ENCODE peak calls at places on chromosomes 2 and 18, in nine cellular contexts. N, D, P, Q, Y, W, F, L and C are unnamed samples.

GRCh38 chr2:31270871-31271270 is 36.9 kb downstream of the EHD3 start:
- DNase-seq in N (no peak), D (peak; percentile 9), P (no peak), Q (no peak), Y (no peak), W (peak; percentile 24), F (no peak), L (no peak), C (no peak)

GRCh38 chr18:61998957-61999356 is 106.2 kb upstream of the RNF152 start:
- DNase-seq in N (peak; percentile 28), D (peak; percentile 94), P (no peak), Q (no peak), Y (peak; percentile 78), W (peak; percentile 85), F (no peak), L (peak; percentile 42), C (no peak)

GRCh38 chr2:112272669-112273068 is 2.7 kb upstream of the ZC3H6 start:
- DNase-seq in N (no peak), D (no peak), P (no peak), Q (no peak), Y (no peak), W (no peak), F (no peak), L (no peak), C (no peak)

GRCh38 chr18:45212186-45213039 is 402.9 kb upstream of the SLC14A2 start:
- DNase-seq in N (peak; percentile 89), D (peak; percentile 74), P (peak; percentile 84), Q (peak; percentile 38), Y (peak; percentile 71), W (peak; percentile 85), F (peak; percentile 74), L (peak; percentile 35), C (peak; percentile 80)

GRCh38 chr18:41354151-41354550 is 600.9 kb upstream of the PIK3C3 start:
- DNase-seq in N (no peak), D (no peak), P (no peak), Q (no peak), Y (no peak), W (no peak), F (no peak), L (no peak), C (no peak)

GRCh38 chr2:111100765-111101162 is 19.9 kb upstream of the BCL2L11 start:
- DNase-seq in N (peak; percentile 54), D (no peak), P (no peak), Q (peak; percentile 45), Y (no peak), W (no peak), F (no peak), L (peak; percentile 44), C (no peak)

GRCh38 chr18:38751897-38752296 is 1186.3 kb upstream of the CELF4 start:
- DNase-seq in N (no peak), D (no peak), P (no peak), Q (no peak), Y (no peak), W (no peak), F (no peak), L (no peak), C (no peak)

GRCh38 chr2:177724398-177725287 is 332.1 kb downstream of the AGPS start:
- DNase-seq in N (peak; percentile 58), D (peak; percentile 42), P (peak; percentile 76), Q (peak; percentile 35), Y (peak; percentile 45), W (peak; percentile 68), F (peak; percentile 28), L (peak; percentile 64), C (peak; percentile 77)

GRCh38 chr2:232668805-232669444 is 28.2 kb upstream of the GIGYF2 start:
- DNase-seq in N (peak; percentile 27), D (no peak), P (peak; percentile 41), Q (no peak), Y (peak; percentile 24), W (peak; percentile 51), F (no peak), L (no peak), C (peak; percentile 9)

GRCh38 chr18:34773961-34774754 is 64.1 kb downstream of the DTNA start:
- DNase-seq in N (peak; percentile 76), D (peak; percentile 64), P (no peak), Q (no peak), Y (peak; percentile 51), W (peak; percentile 76), F (peak; percentile 59), L (peak; percentile 13), C (no peak)

GRCh38 chr2:117979911-117980341 is 33.9 kb downstream of the CCDC93 start:
- DNase-seq in N (no peak), D (no peak), P (no peak), Q (no peak), Y (no peak), W (no peak), F (no peak), L (no peak), C (no peak)

GRCh38 chr18:79600596-79600995 is 79.0 kb upstream of the CTDP1 start:
- DNase-seq in N (no peak), D (no peak), P (no peak), Q (no peak), Y (no peak), W (no peak), F (no peak), L (no peak), C (no peak)

GRCh38 chr2:233643128-233643527 is 6.9 kb downstream of the UGT1A10 start:
- DNase-seq in N (peak; percentile 24), D (no peak), P (no peak), Q (no peak), Y (no peak), W (peak; percentile 2), F (no peak), L (no peak), C (no peak)

GRCh38 chr2:39837856-39838453 is 58.9 kb upstream of the THUMPD2 start:
- DNase-seq in N (peak; percentile 59), D (peak; percentile 42), P (no peak), Q (peak; percentile 43), Y (peak; percentile 38), W (peak; percentile 51), F (no peak), L (peak; percentile 35), C (no peak)

DNA sequence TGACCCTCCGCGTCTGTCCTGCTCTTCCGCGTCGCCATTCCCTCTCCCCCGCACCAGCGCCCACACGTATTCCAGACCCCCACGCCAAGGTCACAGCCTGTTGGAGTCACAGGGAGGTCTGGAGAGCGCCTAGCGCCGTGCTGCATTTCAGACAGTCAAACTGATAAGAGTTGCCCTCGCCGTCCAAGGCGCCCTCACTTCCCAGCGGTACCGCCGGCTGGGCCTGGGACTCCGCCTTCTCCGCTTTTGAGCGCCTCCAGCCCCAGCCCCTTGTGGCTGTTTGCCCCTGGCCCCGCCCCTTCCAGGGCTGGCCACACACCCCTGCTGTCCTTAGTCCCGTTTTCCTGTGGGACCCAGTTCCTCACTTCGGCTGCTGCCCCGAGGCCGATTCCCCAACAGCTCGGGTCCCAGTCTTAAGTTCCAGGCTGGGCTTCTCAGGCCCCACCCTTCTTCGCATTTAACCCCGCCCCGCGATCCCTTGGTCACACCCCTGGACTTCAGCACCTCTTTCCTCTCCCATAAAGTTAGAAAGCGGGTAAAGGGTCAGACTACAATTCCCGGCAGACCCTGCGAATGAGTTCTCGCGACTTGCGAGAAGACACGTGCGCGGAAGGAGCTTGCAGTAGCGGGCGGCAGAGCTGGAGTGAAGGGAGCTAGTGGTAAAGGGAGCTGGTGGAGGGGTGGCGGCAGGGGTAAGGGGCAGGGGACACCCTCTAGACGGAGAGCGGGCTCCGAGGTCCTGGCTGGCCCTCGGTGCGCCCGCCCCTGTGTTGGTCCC is at the start of gene GMPPA:
- DNase-seq in N (peak; percentile 99), D (peak; percentile 99), P (peak; percentile 92), Q (peak; percentile 98), Y (peak; percentile 99), W (peak; percentile 99), F (peak; percentile 95), L (peak; percentile 100), C (peak; percentile 85)
- TF ChIP-seq CTCF in N (no peak), D (no peak), P (no peak), Q (no peak), Y (no peak), W (no peak), F (peak; percentile 4), L (no peak), C (no peak)

DNA sequence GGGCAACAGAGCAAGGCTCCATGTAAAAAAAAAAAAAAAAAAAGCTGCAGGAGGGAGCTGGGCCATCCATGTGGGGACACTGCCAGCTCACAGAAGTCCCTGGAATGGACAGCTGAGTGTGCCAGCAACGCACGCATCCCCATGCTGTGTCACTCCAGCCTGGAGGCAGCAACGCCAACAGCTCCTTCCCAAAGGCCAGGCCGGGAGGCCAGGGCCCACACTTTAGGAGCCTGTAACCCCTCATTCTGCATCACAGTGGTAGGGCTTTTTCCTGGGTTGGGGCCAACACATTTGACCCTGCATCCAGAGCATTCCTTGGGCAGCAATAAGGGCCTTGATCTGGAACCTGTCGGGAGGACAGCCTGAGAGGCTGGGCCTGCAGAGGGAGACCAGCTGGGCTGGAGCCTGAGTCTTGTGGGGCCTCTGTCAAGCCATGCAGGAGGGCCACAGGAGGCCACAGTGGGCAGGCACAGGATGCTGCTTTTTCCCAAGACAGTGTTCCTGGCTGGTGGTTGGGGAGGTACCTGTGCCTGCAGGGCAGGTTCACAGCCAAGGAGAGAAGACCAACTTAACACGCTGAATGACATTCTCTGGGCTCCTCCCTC is 16.8 kb upstream of the KCNK3 start:
- DNase-seq in N (no peak), D (no peak), P (no peak), Q (no peak), Y (no peak), W (no peak), F (no peak), L (no peak), C (no peak)
- TF ChIP-seq CTCF in N (no peak), D (no peak), P (no peak), Q (no peak), Y (no peak), W (no peak), F (no peak), L (no peak), C (no peak)

GRCh38 chr2:162277344-162277743 is 34.1 kb upstream of the FAP start:
- DNase-seq in N (no peak), D (no peak), P (no peak), Q (no peak), Y (no peak), W (no peak), F (no peak), L (no peak), C (no peak)

GRCh38 chr2:162282765-162283425 is 35.6 kb downstream of the IFIH1 start:
- DNase-seq in N (no peak), D (peak; percentile 54), P (no peak), Q (no peak), Y (peak; percentile 34), W (no peak), F (no peak), L (no peak), C (no peak)

DNA sequence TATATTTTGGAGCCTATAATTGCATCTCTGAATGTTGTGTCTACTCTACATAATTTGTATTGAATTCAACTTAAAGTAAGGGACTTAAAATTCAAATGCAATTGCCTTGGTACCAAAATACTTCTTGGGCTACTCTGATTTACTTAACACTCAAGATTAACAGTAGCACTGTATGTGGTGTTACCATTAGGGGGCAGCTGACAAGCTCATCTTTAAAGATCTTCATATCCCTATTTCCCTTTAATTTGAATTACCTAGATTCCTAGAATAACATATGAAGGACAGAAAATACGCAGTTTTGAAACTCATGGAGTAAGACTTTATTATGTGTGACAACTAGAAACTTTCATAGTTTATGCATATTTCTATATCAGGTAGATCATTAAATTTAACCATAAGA is 37.4 kb upstream of the FAP start:
- DNase-seq in N (no peak), D (no peak), P (no peak), Q (no peak), Y (no peak), W (no peak), F (no peak), L (no peak), C (no peak)
- TF ChIP-seq CTCF in N (no peak), D (no peak), P (no peak), Q (no peak), Y (no peak), W (no peak), F (no peak), L (no peak), C (peak; percentile 12)

GRCh38 chr2:222052934-222053367 is 245.8 kb downstream of the PAX3 start:
- DNase-seq in N (peak; percentile 23), D (no peak), P (peak; percentile 31), Q (no peak), Y (no peak), W (no peak), F (no peak), L (no peak), C (no peak)
- TF ChIP-seq CTCF in N (peak; percentile 20), D (no peak), P (peak; percentile 19), Q (no peak), Y (peak; percentile 42), W (no peak), F (peak; percentile 13), L (no peak), C (peak; percentile 48)